ENCODE peak calls at places on chromosomes 1 and 21, in four cellular contexts. One of them, this sample, is unnamed.

GRCh38 chr1:226355679-226356583 is 47.0 kb upstream of the LIN9 start:
- DNase-seq in heart right ventricle: peak; percentile 52
- DNase-seq in A673: no peak
- DNase-seq in stomach: no peak
- DNase-seq in this sample: no peak

GRCh38 chr1:44002165-44002564 is 10.8 kb downstream of the CCDC24 start:
- DNase-seq in heart right ventricle: no peak
- DNase-seq in A673: no peak
- DNase-seq in stomach: no peak
- DNase-seq in this sample: no peak

GRCh38 chr1:168069384-168069783 is 67.3 kb downstream of the GPR161 start:
- DNase-seq in heart right ventricle: no peak
- DNase-seq in A673: no peak
- DNase-seq in stomach: no peak
- DNase-seq in this sample: no peak

GRCh38 chr1:167455786-167456446 is 62.4 kb downstream of the CD247 start:
- DNase-seq in heart right ventricle: peak; percentile 43
- DNase-seq in A673: peak; percentile 24
- DNase-seq in stomach: peak; percentile 37
- DNase-seq in this sample: no peak

GRCh38 chr1:225882699-225883615 is 777 bp upstream of the TMEM63A start:
- DNase-seq in heart right ventricle: peak; percentile 68
- DNase-seq in A673: peak; percentile 46
- DNase-seq in stomach: peak; percentile 73
- DNase-seq in this sample: no peak

GRCh38 chr1:6918908-6919511 is 133.8 kb downstream of the CAMTA1 start:
- DNase-seq in heart right ventricle: no peak
- DNase-seq in A673: no peak
- DNase-seq in stomach: no peak
- DNase-seq in this sample: no peak

GRCh38 chr1:44411861-44412260 is 6.8 kb downstream of the RNF220 start:
- DNase-seq in heart right ventricle: no peak
- DNase-seq in A673: no peak
- DNase-seq in stomach: no peak
- DNase-seq in this sample: no peak

GRCh38 chr1:153248480-153248879 is 11.0 kb upstream of the LORICRIN start:
- DNase-seq in heart right ventricle: no peak
- DNase-seq in A673: no peak
- DNase-seq in stomach: no peak
- DNase-seq in this sample: no peak

GRCh38 chr1:115642168-115643072 is 650 bp downstream of the VANGL1 start:
- DNase-seq in heart right ventricle: peak; percentile 52
- DNase-seq in A673: peak; percentile 61
- DNase-seq in stomach: peak; percentile 64
- DNase-seq in this sample: no peak

GRCh38 chr1:151860504-151861187 is 7.1 kb upstream of the THEM5 start:
- DNase-seq in heart right ventricle: no peak
- DNase-seq in A673: no peak
- DNase-seq in stomach: no peak
- DNase-seq in this sample: no peak

GRCh38 chr1:155379877-155380192 is 59.1 kb downstream of the RUSC1 start:
- DNase-seq in heart right ventricle: no peak
- DNase-seq in A673: no peak
- DNase-seq in stomach: no peak
- DNase-seq in this sample: no peak

GRCh38 chr21:45318556-45319341 is 31.1 kb upstream of the POFUT2 start:
- DNase-seq in heart right ventricle: peak; percentile 88
- DNase-seq in A673: no peak
- DNase-seq in stomach: peak; percentile 46
- DNase-seq in this sample: no peak

GRCh38 chr1:221237587-221237986 is 358.3 kb downstream of the HLX start:
- DNase-seq in heart right ventricle: no peak
- DNase-seq in A673: no peak
- DNase-seq in stomach: no peak
- DNase-seq in this sample: no peak

GRCh38 chr1:62494137-62494536 is 57.3 kb downstream of the USP1 start:
- DNase-seq in heart right ventricle: no peak
- DNase-seq in A673: no peak
- DNase-seq in stomach: no peak
- DNase-seq in this sample: no peak

GRCh38 chr1:211589782-211590721 is 11.1 kb upstream of the SLC30A1 start:
- DNase-seq in heart right ventricle: peak; percentile 55
- DNase-seq in A673: no peak
- DNase-seq in stomach: peak; percentile 47
- DNase-seq in this sample: no peak

GRCh38 chr1:168949672-168950071 is 156.8 kb upstream of the ATP1B1 start:
- DNase-seq in heart right ventricle: no peak
- DNase-seq in A673: no peak
- DNase-seq in stomach: no peak
- DNase-seq in this sample: no peak

GRCh38 chr1:154759196-154759595 is 110.9 kb downstream of the KCNN3 start:
- DNase-seq in heart right ventricle: no peak
- DNase-seq in A673: no peak
- DNase-seq in stomach: peak; percentile 14
- DNase-seq in this sample: no peak

GRCh38 chr1:71083271-71083670 is 2.4 kb upstream of the ZRANB2 start:
- DNase-seq in heart right ventricle: no peak
- DNase-seq in A673: no peak
- DNase-seq in stomach: no peak
- DNase-seq in this sample: no peak

GRCh38 chr1:167909691-167910180 is 4.2 kb downstream of the ADCY10 start:
- DNase-seq in heart right ventricle: no peak
- DNase-seq in A673: no peak
- DNase-seq in stomach: no peak
- DNase-seq in this sample: no peak

GRCh38 chr1:232853994-232854532 is 48.8 kb downstream of the MAP10 start:
- DNase-seq in heart right ventricle: no peak
- DNase-seq in A673: peak; percentile 53
- DNase-seq in stomach: no peak
- DNase-seq in this sample: no peak

GRCh38 chr1:32014937-32015363 is 1.3 kb downstream of the KHDRBS1 start:
- DNase-seq in heart right ventricle: no peak
- DNase-seq in A673: peak; percentile 24
- DNase-seq in stomach: no peak
- DNase-seq in this sample: no peak

GRCh38 chr1:66542811-66543767 is 9.1 kb downstream of the SGIP1 start:
- DNase-seq in heart right ventricle: peak; percentile 60
- DNase-seq in A673: peak; percentile 32
- DNase-seq in stomach: peak; percentile 85
- DNase-seq in this sample: no peak

GRCh38 chr1:183197762-183198161 is 11.7 kb downstream of the LAMC2 start:
- DNase-seq in heart right ventricle: no peak
- DNase-seq in A673: no peak
- DNase-seq in stomach: no peak
- DNase-seq in this sample: no peak

GRCh38 chr1:172602706-172603105 is 56.2 kb upstream of the FASLG start:
- DNase-seq in heart right ventricle: no peak
- DNase-seq in A673: no peak
- DNase-seq in stomach: no peak
- DNase-seq in this sample: no peak

GRCh38 chr1:172599912-172600311 is 59.0 kb upstream of the FASLG start:
- DNase-seq in heart right ventricle: no peak
- DNase-seq in A673: no peak
- DNase-seq in stomach: no peak
- DNase-seq in this sample: no peak

GRCh38 chr1:172601046-172601630 is 57.8 kb upstream of the FASLG start:
- DNase-seq in heart right ventricle: no peak
- DNase-seq in A673: no peak
- DNase-seq in stomach: no peak
- DNase-seq in this sample: no peak

GRCh38 chr1:172603816-172604215 is 55.1 kb upstream of the FASLG start:
- DNase-seq in heart right ventricle: no peak
- DNase-seq in A673: no peak
- DNase-seq in stomach: no peak
- DNase-seq in this sample: no peak

DNA sequence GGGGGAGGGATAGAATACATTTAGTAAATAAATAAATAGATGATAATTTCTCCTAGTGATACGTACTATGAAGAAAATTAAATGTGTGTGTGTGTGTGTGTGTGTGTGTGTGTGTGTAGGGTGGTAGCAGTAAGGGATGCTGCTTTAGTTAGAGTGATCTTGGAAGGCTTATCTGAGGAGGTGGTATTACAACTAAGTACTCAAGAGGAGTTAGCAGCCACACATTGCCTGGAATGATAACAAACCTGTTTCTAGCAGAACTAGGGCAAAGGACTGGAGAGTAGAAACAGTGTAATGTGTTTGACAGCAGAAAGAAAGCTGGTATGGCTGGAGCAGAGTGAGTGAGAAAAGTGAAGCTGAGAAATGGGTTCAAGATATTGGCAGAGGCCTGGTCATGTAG is 58.3 kb upstream of the FASLG start:
- DNase-seq in heart right ventricle: no peak
- DNase-seq in A673: no peak
- DNase-seq in stomach: no peak
- DNase-seq in this sample: no peak
- TF ChIP-seq CTCF in heart right ventricle: no peak
- TF ChIP-seq CTCF in A673: no peak
- TF ChIP-seq CTCF in stomach: no peak
- TF ChIP-seq CTCF in this sample: no peak

DNA sequence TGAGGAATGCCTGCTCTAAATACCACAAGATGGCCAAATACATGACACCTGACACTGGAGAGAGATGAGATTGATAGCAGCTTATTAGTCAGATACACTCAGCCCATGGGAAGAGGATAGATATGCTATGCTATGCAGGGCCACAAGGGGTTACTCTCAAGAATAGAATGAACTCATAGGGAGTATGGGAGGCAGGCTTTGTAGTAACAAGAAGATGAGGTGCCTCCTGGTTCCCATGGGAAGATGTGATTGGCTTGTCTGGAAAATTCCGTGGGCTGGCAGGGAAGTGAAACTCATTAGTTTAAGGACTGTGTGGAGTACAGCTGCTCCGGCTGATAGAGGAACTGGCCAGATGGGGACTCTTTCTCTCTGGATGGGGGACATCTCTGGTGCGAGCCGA is 16.5 kb downstream of the CCDC30 start:
- DNase-seq in heart right ventricle: no peak
- DNase-seq in A673: peak; percentile 52
- DNase-seq in stomach: no peak
- DNase-seq in this sample: no peak
- TF ChIP-seq CTCF in heart right ventricle: no peak
- TF ChIP-seq CTCF in A673: peak; percentile 32
- TF ChIP-seq CTCF in stomach: no peak
- TF ChIP-seq CTCF in this sample: peak; percentile 50

GRCh38 chr1:203126151-203126865 is 1.2 kb upstream of the ADORA1 start:
- DNase-seq in heart right ventricle: no peak
- DNase-seq in A673: peak; percentile 42
- DNase-seq in stomach: no peak
- DNase-seq in this sample: peak; percentile 57

GRCh38 chr1:203128691-203129500 is 1.4 kb downstream of the ADORA1 start:
- DNase-seq in heart right ventricle: no peak
- DNase-seq in A673: no peak
- DNase-seq in stomach: peak; percentile 16
- DNase-seq in this sample: peak; percentile 58

GRCh38 chr1:203129501-203130231 is 2.1 kb downstream of the ADORA1 start:
- DNase-seq in heart right ventricle: peak; percentile 71
- DNase-seq in A673: no peak
- DNase-seq in stomach: peak; percentile 83
- DNase-seq in this sample: peak; percentile 51

GRCh38 chr1:203126866-203127671 is 457 bp upstream of the ADORA1 start:
- DNase-seq in heart right ventricle: no peak
- DNase-seq in A673: no peak
- DNase-seq in stomach: no peak
- DNase-seq in this sample: peak; percentile 45

DNA sequence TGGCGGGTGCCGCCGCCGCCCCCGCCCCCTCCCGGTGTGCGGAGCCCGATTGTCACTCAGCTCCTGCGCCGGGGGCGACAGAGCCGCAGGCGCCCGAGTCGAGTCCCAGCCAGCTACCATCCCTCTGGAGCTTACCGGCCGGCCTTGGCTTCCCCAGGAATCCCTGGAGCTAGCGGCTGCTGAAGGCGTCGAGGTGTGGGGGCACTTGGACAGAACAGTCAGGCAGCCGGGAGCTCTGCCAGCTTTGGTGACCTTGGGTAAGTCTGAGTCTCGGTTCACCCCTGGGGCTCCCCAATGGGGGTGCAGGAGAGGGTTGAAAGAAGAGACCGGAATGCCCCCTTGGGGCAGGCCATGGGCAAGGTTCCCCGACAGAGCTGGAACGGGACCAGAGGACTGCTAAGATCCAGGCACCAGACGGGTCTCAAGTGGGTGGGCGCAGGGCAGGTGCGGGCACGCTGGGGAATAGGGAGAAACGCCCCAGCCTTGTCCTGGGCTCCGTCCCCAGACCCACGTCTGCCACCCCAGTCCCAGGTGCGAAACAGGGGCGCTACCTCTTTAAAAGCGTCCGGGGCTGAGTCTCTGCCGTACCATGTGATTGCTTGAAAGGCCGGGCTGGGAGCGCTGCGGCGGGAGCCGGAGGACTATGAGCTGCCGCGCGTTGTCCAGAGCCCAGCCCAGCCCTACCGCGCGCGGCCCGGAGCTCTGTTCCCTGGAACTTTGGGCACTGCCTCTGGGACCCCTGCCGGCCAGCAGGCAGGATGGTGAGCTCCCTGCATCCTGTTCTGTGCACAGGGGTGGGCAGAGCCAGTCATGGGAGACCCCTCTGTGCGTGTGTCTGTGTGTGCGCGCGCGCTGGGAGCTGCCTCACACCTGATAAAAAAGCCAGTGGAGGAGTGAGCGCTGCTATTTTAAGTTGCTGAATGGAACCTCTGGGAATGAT is at the start of gene ADORA1:
- DNase-seq in heart right ventricle: peak; percentile 65
- DNase-seq in A673: no peak
- DNase-seq in stomach: peak; percentile 74
- DNase-seq in this sample: peak; percentile 75
- TF ChIP-seq CTCF in heart right ventricle: no peak
- TF ChIP-seq CTCF in A673: peak; percentile 5
- TF ChIP-seq CTCF in stomach: no peak
- TF ChIP-seq CTCF in this sample: peak; percentile 64

GRCh38 chr1:18360251-18360650 is 120.5 kb upstream of the KLHDC7A start:
- DNase-seq in heart right ventricle: no peak
- DNase-seq in A673: no peak
- DNase-seq in stomach: no peak
- DNase-seq in this sample: no peak
- TF ChIP-seq CTCF in heart right ventricle: no peak
- TF ChIP-seq CTCF in A673: no peak
- TF ChIP-seq CTCF in stomach: no peak
- TF ChIP-seq CTCF in this sample: no peak

GRCh38 chr1:24266398-24266941 is 52.7 kb upstream of the GRHL3 start:
- DNase-seq in heart right ventricle: no peak
- DNase-seq in A673: no peak
- DNase-seq in stomach: no peak
- DNase-seq in this sample: no peak
- TF ChIP-seq CTCF in heart right ventricle: no peak
- TF ChIP-seq CTCF in A673: no peak
- TF ChIP-seq CTCF in stomach: no peak
- TF ChIP-seq CTCF in this sample: no peak

GRCh38 chr1:203663294-203663693 is 36.7 kb downstream of the ATP2B4 start:
- DNase-seq in heart right ventricle: no peak
- DNase-seq in A673: peak; percentile 6
- DNase-seq in stomach: no peak
- DNase-seq in this sample: no peak
- TF ChIP-seq CTCF in heart right ventricle: no peak
- TF ChIP-seq CTCF in A673: no peak
- TF ChIP-seq CTCF in stomach: no peak
- TF ChIP-seq CTCF in this sample: no peak

GRCh38 chr1:204600968-204601367 is 84.6 kb downstream of the LRRN2 start:
- DNase-seq in heart right ventricle: no peak
- DNase-seq in A673: no peak
- DNase-seq in stomach: no peak
- DNase-seq in this sample: no peak
- TF ChIP-seq CTCF in heart right ventricle: no peak
- TF ChIP-seq CTCF in A673: peak; percentile 20
- TF ChIP-seq CTCF in stomach: no peak
- TF ChIP-seq CTCF in this sample: peak; percentile 60

This sample was measured in type B pancreatic cell.